ENCODE peak calls at places on chromosomes 12 and 14, in ten cellular contexts. Q, P, K, X, I, B, N, M, O and G are unnamed samples.

GRCh38 chr14:22848391-22849164 is 12.2 kb downstream of the MMP14 start:
- ATAC-seq in Q (no peak), P (peak; percentile 48), K (no peak), X (peak; percentile 19), I (no peak), B (peak; percentile 6), N (peak; percentile 46), M (peak; percentile 50), O (peak; percentile 60), G (peak; percentile 71)

GRCh38 chr12:31966558-31967205 is 7.5 kb downstream of the RESF1 start:
- ATAC-seq in Q (no peak), P (no peak), K (no peak), X (peak; percentile 51), I (no peak), B (peak; percentile 21), N (peak; percentile 88), M (no peak), O (peak; percentile 69), G (no peak)

GRCh38 chr12:87667378-87667777 is 361.8 kb downstream of the C12orf50 start:
- ATAC-seq in Q (no peak), P (peak; percentile 85), K (no peak), X (no peak), I (peak; percentile 63), B (no peak), N (no peak), M (peak; percentile 80), O (no peak), G (no peak)

GRCh38 chr14:69664865-69665526 is 53.6 kb downstream of the SUSD6 start:
- ATAC-seq in Q (no peak), P (no peak), K (peak; percentile 79), X (peak; percentile 84), I (no peak), B (no peak), N (no peak), M (no peak), O (peak; percentile 83), G (peak; percentile 23)

GRCh38 chr12:31225656-31226535 is 100.1 kb downstream of the SINHCAF start:
- ATAC-seq in Q (no peak), P (no peak), K (no peak), X (no peak), I (no peak), B (no peak), N (no peak), M (no peak), O (no peak), G (no peak)

GRCh38 chr12:2049604-2050540 is 2.9 kb upstream of the CACNA1C start:
- ATAC-seq in Q (no peak), P (no peak), K (no peak), X (no peak), I (no peak), B (peak; percentile 44), N (no peak), M (no peak), O (no peak), G (no peak)

GRCh38 chr14:61569783-61570182 is 125.5 kb upstream of the HIF1A start:
- ATAC-seq in Q (peak; percentile 80), P (peak; percentile 56), K (no peak), X (peak; percentile 78), I (peak; percentile 20), B (peak; percentile 8), N (peak; percentile 80), M (peak; percentile 60), O (peak; percentile 79), G (peak; percentile 44)

GRCh38 chr14:106605548-106606448 is 1079.4 kb downstream of the TMEM121 start:
- ATAC-seq in Q (peak; percentile 100), P (peak; percentile 42), K (peak; percentile 81), X (no peak), I (no peak), B (peak; percentile 84), N (no peak), M (no peak), O (no peak), G (no peak)

GRCh38 chr14:70934502-70935134 is 27.4 kb downstream of the PCNX1 start:
- ATAC-seq in Q (peak; percentile 67), P (no peak), K (peak; percentile 95), X (no peak), I (no peak), B (peak; percentile 69), N (peak; percentile 95), M (peak; percentile 81), O (no peak), G (peak; percentile 85)

DNA sequence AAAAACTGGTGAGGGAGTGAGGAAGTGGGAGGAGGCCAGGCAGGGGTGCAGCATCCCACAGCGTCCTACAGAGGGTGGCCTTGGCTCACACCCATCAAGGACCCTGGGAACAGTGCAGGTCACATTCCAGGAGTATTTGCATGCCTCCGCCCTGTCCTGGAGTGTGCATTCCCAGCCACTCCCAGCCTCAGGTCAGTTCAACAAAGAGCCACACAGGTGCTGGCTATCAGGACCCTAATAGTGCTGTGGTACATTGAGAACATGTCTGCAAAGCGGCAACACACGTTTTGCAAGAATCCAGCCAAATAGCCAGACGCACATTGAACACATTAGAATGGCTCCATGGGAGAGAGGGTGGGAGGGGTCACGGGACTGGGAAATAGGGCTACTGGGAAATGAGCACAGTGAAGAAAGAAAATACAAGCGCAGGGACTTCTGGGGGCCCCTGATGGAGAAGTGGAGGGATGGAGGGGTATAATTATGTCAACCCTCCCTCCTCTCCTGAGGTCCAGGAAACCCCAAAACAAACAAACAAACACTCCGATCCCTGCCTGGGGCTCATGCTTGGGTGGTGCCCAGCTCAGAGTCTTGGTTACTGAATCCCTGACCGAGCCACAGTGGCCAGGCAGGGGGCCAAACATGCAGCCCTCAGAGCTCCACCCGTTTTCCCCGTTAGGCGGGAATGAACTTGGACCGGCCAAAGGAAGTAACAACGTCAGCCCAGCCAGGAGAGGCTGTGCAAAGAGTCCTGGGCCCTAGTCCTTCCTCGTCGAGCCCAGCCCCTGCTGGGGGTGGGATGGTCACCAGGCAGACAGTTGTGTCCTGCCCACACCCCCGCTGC is 36.4 kb downstream of the CMKLR1 start:
- ATAC-seq in Q (no peak), P (peak; percentile 71), K (peak; percentile 96), X (peak; percentile 74), I (peak; percentile 86), B (peak; percentile 32), N (peak; percentile 59), M (peak; percentile 76), O (peak; percentile 80), G (peak; percentile 72)
- TF ChIP-seq CTCF in Q (no peak), P (peak; percentile 28), K (peak; percentile 88), X (no peak), I (no peak), B (no peak), N (no peak), M (peak; percentile 16), O (peak; percentile 10), G (no peak)

DNA sequence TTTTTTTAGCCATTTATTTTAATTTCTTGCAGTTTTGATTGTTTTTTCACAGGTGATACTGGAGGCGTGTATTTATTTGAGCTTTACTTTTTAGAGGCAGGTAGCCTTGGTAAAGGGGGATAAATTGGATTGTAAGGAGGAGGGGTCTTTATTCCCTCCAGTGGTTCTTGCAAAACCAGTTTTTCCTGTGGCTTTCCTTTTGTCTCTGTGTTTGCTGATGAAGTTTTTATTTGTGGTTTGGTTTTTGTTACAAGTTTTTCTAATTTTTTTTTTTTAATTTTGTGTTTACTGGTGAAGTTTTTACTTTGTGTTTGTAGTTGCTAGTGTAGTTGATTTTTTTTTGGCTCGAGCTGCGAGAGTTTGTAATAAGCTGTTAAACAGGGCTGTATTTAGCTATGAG is 278.5 kb downstream of the PRKD1 start:
- ATAC-seq in Q (no peak), P (no peak), K (no peak), X (no peak), I (no peak), B (no peak), N (no peak), M (no peak), O (no peak), G (no peak)
- H3K9me3 ChIP-seq in Q (peaks cover 4% of the 10 kb centered on the region), P (peaks cover 9% of the 10 kb centered on the region), K (peaks cover 92% of the 10 kb centered on the region), X (no peaks in the 10 kb centered on the region), I (peaks cover 28% of the 10 kb centered on the region), B (peaks cover 33% of the 10 kb centered on the region), N (peaks cover 9% of the 10 kb centered on the region), M (no peaks in the 10 kb centered on the region), O (peaks cover 35% of the 10 kb centered on the region), G (no peaks in the 10 kb centered on the region)

GRCh38 chr14:90740946-90741681 is 75.1 kb downstream of the TTC7B start:
- ATAC-seq in Q (no peak), P (no peak), K (no peak), X (no peak), I (no peak), B (no peak), N (no peak), M (no peak), O (no peak), G (no peak)
- TF ChIP-seq CTCF in Q (no peak), P (no peak), K (no peak), X (no peak), I (no peak), B (no peak), N (no peak), M (no peak), O (no peak), G (no peak)

DNA sequence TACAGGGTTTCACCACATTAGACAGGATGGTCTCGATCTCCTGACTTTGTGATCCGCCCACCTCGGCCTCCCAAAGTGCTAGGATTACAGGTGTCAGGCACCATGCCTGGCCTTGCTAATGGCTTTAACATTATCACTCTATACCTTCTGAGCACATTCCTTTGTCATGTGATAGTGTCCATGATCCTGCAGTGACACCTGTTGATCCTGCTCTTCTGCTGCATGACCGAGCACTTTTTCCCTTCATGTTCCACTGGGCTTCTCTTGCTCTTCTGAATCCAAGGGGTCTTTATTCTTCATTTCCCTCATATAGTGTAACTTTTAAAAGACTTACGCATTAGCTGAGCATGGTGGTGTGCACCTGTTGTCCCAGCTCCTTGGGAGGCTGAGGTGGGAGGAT is 11.6 kb downstream of the ZNF268 start:
- ATAC-seq in Q (no peak), P (no peak), K (no peak), X (no peak), I (no peak), B (no peak), N (no peak), M (no peak), O (no peak), G (no peak)
- H3K9me3 ChIP-seq in Q (peaks cover 51% of the 10 kb centered on the region), P (peaks cover 21% of the 10 kb centered on the region), K (peaks cover 86% of the 10 kb centered on the region), X (peaks cover 9% of the 10 kb centered on the region), I (peaks cover 17% of the 10 kb centered on the region), B (peaks cover 92% of the 10 kb centered on the region), N (peaks cover 82% of the 10 kb centered on the region), M (peaks cover 11% of the 10 kb centered on the region), O (peaks cover 90% of the 10 kb centered on the region), G (peaks cover 92% of the 10 kb centered on the region)